ENCODE peak calls at places on chromosomes 11 and 22, in five cellular contexts. One of them, this sample, is unnamed.

GRCh38 chr22:29267462-29267857 is 321 bp downstream of the RHBDD3 start:
- DNase-seq in NCI-H2171 treated with DMSO at 0.1 percent for 48 hours: no peak
- DNase-seq in stimulated activated CD4-positive, alpha-beta T cell treated with anti-CD3 and anti-CD28 coated beads, Interleukin-4, amount 100 ng/mL, for 4 hours: no peak
- DNase-seq in uterus: no peak
- DNase-seq in endodermal cell: no peak
- DNase-seq in this sample: no peak

GRCh38 chr11:73140213-73141030 is 1.7 kb downstream of the FCHSD2 start:
- DNase-seq in NCI-H2171 treated with DMSO at 0.1 percent for 48 hours: no peak
- DNase-seq in stimulated activated CD4-positive, alpha-beta T cell treated with anti-CD3 and anti-CD28 coated beads, Interleukin-4, amount 100 ng/mL, for 4 hours: no peak
- DNase-seq in uterus: peak; percentile 30
- DNase-seq in endodermal cell: peak; percentile 73
- DNase-seq in this sample: peak; percentile 76

GRCh38 chr11:106794058-106794457 is 224.2 kb downstream of the GUCY1A2 start:
- DNase-seq in NCI-H2171 treated with DMSO at 0.1 percent for 48 hours: no peak
- DNase-seq in stimulated activated CD4-positive, alpha-beta T cell treated with anti-CD3 and anti-CD28 coated beads, Interleukin-4, amount 100 ng/mL, for 4 hours: no peak
- DNase-seq in uterus: no peak
- DNase-seq in endodermal cell: no peak
- DNase-seq in this sample: no peak

GRCh38 chr11:129814244-129814992 is 1.2 kb upstream of the TMEM45B start:
- DNase-seq in NCI-H2171 treated with DMSO at 0.1 percent for 48 hours: no peak
- DNase-seq in stimulated activated CD4-positive, alpha-beta T cell treated with anti-CD3 and anti-CD28 coated beads, Interleukin-4, amount 100 ng/mL, for 4 hours: peak; percentile 70
- DNase-seq in uterus: no peak
- DNase-seq in endodermal cell: peak; percentile 55
- DNase-seq in this sample: no peak

GRCh38 chr11:94581926-94582325 is 14.8 kb downstream of the PIWIL4 start:
- DNase-seq in NCI-H2171 treated with DMSO at 0.1 percent for 48 hours: no peak
- DNase-seq in stimulated activated CD4-positive, alpha-beta T cell treated with anti-CD3 and anti-CD28 coated beads, Interleukin-4, amount 100 ng/mL, for 4 hours: no peak
- DNase-seq in uterus: no peak
- DNase-seq in endodermal cell: no peak
- DNase-seq in this sample: no peak

GRCh38 chr11:133809525-133810178 is 35.7 kb downstream of the SPATA19 start:
- DNase-seq in NCI-H2171 treated with DMSO at 0.1 percent for 48 hours: no peak
- DNase-seq in stimulated activated CD4-positive, alpha-beta T cell treated with anti-CD3 and anti-CD28 coated beads, Interleukin-4, amount 100 ng/mL, for 4 hours: no peak
- DNase-seq in uterus: no peak
- DNase-seq in endodermal cell: peak; percentile 85
- DNase-seq in this sample: no peak

GRCh38 chr11:68038226-68038717 is 553 bp upstream of the TCIRG1 start:
- DNase-seq in NCI-H2171 treated with DMSO at 0.1 percent for 48 hours: no peak
- DNase-seq in stimulated activated CD4-positive, alpha-beta T cell treated with anti-CD3 and anti-CD28 coated beads, Interleukin-4, amount 100 ng/mL, for 4 hours: no peak
- DNase-seq in uterus: no peak
- DNase-seq in endodermal cell: peak; percentile 66
- DNase-seq in this sample: peak; percentile 83

GRCh38 chr22:31838917-31839316 is 85.1 kb downstream of the DEPDC5 start:
- DNase-seq in NCI-H2171 treated with DMSO at 0.1 percent for 48 hours: no peak
- DNase-seq in stimulated activated CD4-positive, alpha-beta T cell treated with anti-CD3 and anti-CD28 coated beads, Interleukin-4, amount 100 ng/mL, for 4 hours: no peak
- DNase-seq in uterus: no peak
- DNase-seq in endodermal cell: no peak
- DNase-seq in this sample: no peak

GRCh38 chr22:26213826-26214225 is 44.6 kb downstream of the SEZ6L start:
- DNase-seq in NCI-H2171 treated with DMSO at 0.1 percent for 48 hours: no peak
- DNase-seq in stimulated activated CD4-positive, alpha-beta T cell treated with anti-CD3 and anti-CD28 coated beads, Interleukin-4, amount 100 ng/mL, for 4 hours: no peak
- DNase-seq in uterus: no peak
- DNase-seq in endodermal cell: no peak
- DNase-seq in this sample: no peak

GRCh38 chr11:19225599-19225998 is 15.1 kb downstream of the E2F8 start:
- DNase-seq in NCI-H2171 treated with DMSO at 0.1 percent for 48 hours: no peak
- DNase-seq in stimulated activated CD4-positive, alpha-beta T cell treated with anti-CD3 and anti-CD28 coated beads, Interleukin-4, amount 100 ng/mL, for 4 hours: no peak
- DNase-seq in uterus: no peak
- DNase-seq in endodermal cell: no peak
- DNase-seq in this sample: no peak

GRCh38 chr22:37186228-37186996 is 1.6 kb downstream of the C1QTNF6 start:
- DNase-seq in NCI-H2171 treated with DMSO at 0.1 percent for 48 hours: no peak
- DNase-seq in stimulated activated CD4-positive, alpha-beta T cell treated with anti-CD3 and anti-CD28 coated beads, Interleukin-4, amount 100 ng/mL, for 4 hours: no peak
- DNase-seq in uterus: peak; percentile 54
- DNase-seq in endodermal cell: peak; percentile 75
- DNase-seq in this sample: no peak

GRCh38 chr11:62546937-62547625 is 475 bp upstream of the AHNAK start:
- DNase-seq in NCI-H2171 treated with DMSO at 0.1 percent for 48 hours: no peak
- DNase-seq in stimulated activated CD4-positive, alpha-beta T cell treated with anti-CD3 and anti-CD28 coated beads, Interleukin-4, amount 100 ng/mL, for 4 hours: no peak
- DNase-seq in uterus: peak; percentile 56
- DNase-seq in endodermal cell: peak; percentile 78
- DNase-seq in this sample: peak; percentile 83

GRCh38 chr11:71131861-71132260 is 120.5 kb downstream of the SHANK2 start:
- DNase-seq in NCI-H2171 treated with DMSO at 0.1 percent for 48 hours: no peak
- DNase-seq in stimulated activated CD4-positive, alpha-beta T cell treated with anti-CD3 and anti-CD28 coated beads, Interleukin-4, amount 100 ng/mL, for 4 hours: no peak
- DNase-seq in uterus: no peak
- DNase-seq in endodermal cell: peak; percentile 79
- DNase-seq in this sample: no peak

GRCh38 chr22:23128269-23129108 is 13.3 kb downstream of the RSPH14 start:
- DNase-seq in NCI-H2171 treated with DMSO at 0.1 percent for 48 hours: peak; percentile 94
- DNase-seq in stimulated activated CD4-positive, alpha-beta T cell treated with anti-CD3 and anti-CD28 coated beads, Interleukin-4, amount 100 ng/mL, for 4 hours: peak; percentile 58
- DNase-seq in uterus: peak; percentile 64
- DNase-seq in endodermal cell: peak; percentile 95
- DNase-seq in this sample: no peak

GRCh38 chr22:18091916-18092526 is 14.2 kb downstream of the PEX26 start:
- DNase-seq in NCI-H2171 treated with DMSO at 0.1 percent for 48 hours: no peak
- DNase-seq in stimulated activated CD4-positive, alpha-beta T cell treated with anti-CD3 and anti-CD28 coated beads, Interleukin-4, amount 100 ng/mL, for 4 hours: peak; percentile 13
- DNase-seq in uterus: peak; percentile 79
- DNase-seq in endodermal cell: no peak
- DNase-seq in this sample: no peak

GRCh38 chr22:28497188-28497587 is 182.5 kb downstream of the TTC28 start:
- DNase-seq in NCI-H2171 treated with DMSO at 0.1 percent for 48 hours: no peak
- DNase-seq in stimulated activated CD4-positive, alpha-beta T cell treated with anti-CD3 and anti-CD28 coated beads, Interleukin-4, amount 100 ng/mL, for 4 hours: no peak
- DNase-seq in uterus: no peak
- DNase-seq in endodermal cell: no peak
- DNase-seq in this sample: no peak

GRCh38 chr22:31126128-31126868 is 3.5 kb downstream of the INPP5J start:
- DNase-seq in NCI-H2171 treated with DMSO at 0.1 percent for 48 hours: no peak
- DNase-seq in stimulated activated CD4-positive, alpha-beta T cell treated with anti-CD3 and anti-CD28 coated beads, Interleukin-4, amount 100 ng/mL, for 4 hours: no peak
- DNase-seq in uterus: no peak
- DNase-seq in endodermal cell: peak; percentile 52
- DNase-seq in this sample: no peak

GRCh38 chr11:67665537-67666302 is 8.7 kb downstream of the ALDH3B2 start:
- DNase-seq in NCI-H2171 treated with DMSO at 0.1 percent for 48 hours: no peak
- DNase-seq in stimulated activated CD4-positive, alpha-beta T cell treated with anti-CD3 and anti-CD28 coated beads, Interleukin-4, amount 100 ng/mL, for 4 hours: no peak
- DNase-seq in uterus: no peak
- DNase-seq in endodermal cell: peak; percentile 60
- DNase-seq in this sample: peak; percentile 55

GRCh38 chr11:107928767-107929507 is 689 bp downstream of the RAB39A start:
- DNase-seq in NCI-H2171 treated with DMSO at 0.1 percent for 48 hours: peak; percentile 77
- DNase-seq in stimulated activated CD4-positive, alpha-beta T cell treated with anti-CD3 and anti-CD28 coated beads, Interleukin-4, amount 100 ng/mL, for 4 hours: no peak
- DNase-seq in uterus: no peak
- DNase-seq in endodermal cell: peak; percentile 71
- DNase-seq in this sample: peak; percentile 27

GRCh38 chr11:80240245-80240644 is 799.4 kb upstream of the TENM4 start:
- DNase-seq in NCI-H2171 treated with DMSO at 0.1 percent for 48 hours: no peak
- DNase-seq in stimulated activated CD4-positive, alpha-beta T cell treated with anti-CD3 and anti-CD28 coated beads, Interleukin-4, amount 100 ng/mL, for 4 hours: no peak
- DNase-seq in uterus: no peak
- DNase-seq in endodermal cell: no peak
- DNase-seq in this sample: no peak

GRCh38 chr11:72240461-72241289 is 3.3 kb downstream of the PHOX2A start:
- DNase-seq in NCI-H2171 treated with DMSO at 0.1 percent for 48 hours: no peak
- DNase-seq in stimulated activated CD4-positive, alpha-beta T cell treated with anti-CD3 and anti-CD28 coated beads, Interleukin-4, amount 100 ng/mL, for 4 hours: no peak
- DNase-seq in uterus: no peak
- DNase-seq in endodermal cell: peak; percentile 63
- DNase-seq in this sample: peak; percentile 77

GRCh38 chr11:88709567-88709966 is 356.2 kb downstream of the GRM5 start:
- DNase-seq in NCI-H2171 treated with DMSO at 0.1 percent for 48 hours: no peak
- DNase-seq in stimulated activated CD4-positive, alpha-beta T cell treated with anti-CD3 and anti-CD28 coated beads, Interleukin-4, amount 100 ng/mL, for 4 hours: no peak
- DNase-seq in uterus: no peak
- DNase-seq in endodermal cell: peak; percentile 50
- DNase-seq in this sample: no peak

GRCh38 chr11:35330924-35331323 is 88.4 kb downstream of the SLC1A2 start:
- DNase-seq in NCI-H2171 treated with DMSO at 0.1 percent for 48 hours: no peak
- DNase-seq in stimulated activated CD4-positive, alpha-beta T cell treated with anti-CD3 and anti-CD28 coated beads, Interleukin-4, amount 100 ng/mL, for 4 hours: peak; percentile 43
- DNase-seq in uterus: no peak
- DNase-seq in endodermal cell: no peak
- DNase-seq in this sample: no peak

GRCh38 chr22:18057568-18058209 is 20.1 kb upstream of the PEX26 start:
- DNase-seq in NCI-H2171 treated with DMSO at 0.1 percent for 48 hours: no peak
- DNase-seq in stimulated activated CD4-positive, alpha-beta T cell treated with anti-CD3 and anti-CD28 coated beads, Interleukin-4, amount 100 ng/mL, for 4 hours: no peak
- DNase-seq in uterus: peak; percentile 98
- DNase-seq in endodermal cell: no peak
- DNase-seq in this sample: peak; percentile 44

GRCh38 chr11:2914475-2915195 is 14.6 kb downstream of the PHLDA2 start:
- DNase-seq in NCI-H2171 treated with DMSO at 0.1 percent for 48 hours: no peak
- DNase-seq in stimulated activated CD4-positive, alpha-beta T cell treated with anti-CD3 and anti-CD28 coated beads, Interleukin-4, amount 100 ng/mL, for 4 hours: no peak
- DNase-seq in uterus: no peak
- DNase-seq in endodermal cell: no peak
- DNase-seq in this sample: peak; percentile 86

GRCh38 chr11:105713106-105713505 is 103.2 kb downstream of the GRIA4 start:
- DNase-seq in NCI-H2171 treated with DMSO at 0.1 percent for 48 hours: no peak
- DNase-seq in stimulated activated CD4-positive, alpha-beta T cell treated with anti-CD3 and anti-CD28 coated beads, Interleukin-4, amount 100 ng/mL, for 4 hours: no peak
- DNase-seq in uterus: no peak
- DNase-seq in endodermal cell: no peak
- DNase-seq in this sample: no peak

GRCh38 chr11:66546368-66546965 is at the start of gene ACTN3:
- DNase-seq in NCI-H2171 treated with DMSO at 0.1 percent for 48 hours: no peak
- DNase-seq in stimulated activated CD4-positive, alpha-beta T cell treated with anti-CD3 and anti-CD28 coated beads, Interleukin-4, amount 100 ng/mL, for 4 hours: no peak
- DNase-seq in uterus: peak; percentile 64
- DNase-seq in endodermal cell: peak; percentile 86
- DNase-seq in this sample: peak; percentile 73